ENCODE peak calls at places on chromosomes 11 and 22, in nine cellular contexts. One of them, this sample, is unnamed.

GRCh38 chr22:26134654-26135330 is 34.5 kb upstream of the SEZ6L start:
- DNase-seq in mesenchymal stem cell: no peak
- DNase-seq in PC-9: no peak
- DNase-seq in IMR-90: no peak
- DNase-seq in H9: no peak
- DNase-seq in neural progenitor cell: no peak
- DNase-seq in neuronal stem cell: no peak
- DNase-seq in GM23248: no peak
- DNase-seq in K562: no peak
- DNase-seq in this sample: no peak

GRCh38 chr11:21625982-21626381 is 566.9 kb upstream of the ANO5 start:
- DNase-seq in neuronal stem cell: no peak
- DNase-seq in PC-9: no peak
- DNase-seq in neural progenitor cell: no peak
- DNase-seq in IMR-90: no peak
- DNase-seq in GM23248: peak
- DNase-seq in H9: no peak
- DNase-seq in mesenchymal stem cell: no peak
- DNase-seq in K562: no peak
- DNase-seq in this sample: no peak

GRCh38 chr11:117333921-117334320 is 6.3 kb downstream of the CEP164 start:
- DNase-seq in GM23248: no peak
- DNase-seq in mesenchymal stem cell: no peak
- DNase-seq in IMR-90: no peak
- DNase-seq in H9: no peak
- DNase-seq in PC-9: no peak
- DNase-seq in neural progenitor cell: no peak
- DNase-seq in K562: no peak
- DNase-seq in neuronal stem cell: no peak
- DNase-seq in this sample: no peak

GRCh38 chr11:100563541-100564280 is 123.4 kb upstream of the ARHGAP42 start:
- DNase-seq in neuronal stem cell: no peak
- DNase-seq in IMR-90: peak
- DNase-seq in PC-9: no peak
- DNase-seq in mesenchymal stem cell: peak
- DNase-seq in H9: no peak
- DNase-seq in K562: no peak
- DNase-seq in neural progenitor cell: no peak
- DNase-seq in GM23248: peak
- DNase-seq in this sample: no peak

GRCh38 chr11:96334219-96334618 is 8.8 kb downstream of the MAML2 start:
- DNase-seq in H9: no peak
- DNase-seq in PC-9: no peak
- DNase-seq in K562: no peak
- DNase-seq in IMR-90: no peak
- DNase-seq in neural progenitor cell: no peak
- DNase-seq in mesenchymal stem cell: no peak
- DNase-seq in GM23248: no peak
- DNase-seq in neuronal stem cell: no peak
- DNase-seq in this sample: no peak

GRCh38 chr11:36409152-36409713 is 100.8 kb downstream of the TRAF6 start:
- DNase-seq in GM23248: no peak
- DNase-seq in K562: peak
- DNase-seq in PC-9: no peak
- DNase-seq in IMR-90: peak
- DNase-seq in H9: no peak
- DNase-seq in mesenchymal stem cell: peak
- DNase-seq in neuronal stem cell: no peak
- DNase-seq in neural progenitor cell: no peak
- DNase-seq in this sample: no peak

GRCh38 chr11:15547685-15548084 is 433.0 kb downstream of the INSC start:
- DNase-seq in K562: no peak
- DNase-seq in neural progenitor cell: peak
- DNase-seq in PC-9: no peak
- DNase-seq in mesenchymal stem cell: no peak
- DNase-seq in H9: peak
- DNase-seq in neuronal stem cell: peak
- DNase-seq in IMR-90: no peak
- DNase-seq in GM23248: no peak
- DNase-seq in this sample: no peak

GRCh38 chr11:118910309-118911112 is 15.2 kb downstream of the BCL9L start:
- DNase-seq in H9: peak
- DNase-seq in neuronal stem cell: no peak
- DNase-seq in GM23248: peak
- DNase-seq in IMR-90: peak
- DNase-seq in K562: peak
- DNase-seq in mesenchymal stem cell: peak
- DNase-seq in PC-9: peak
- DNase-seq in neural progenitor cell: peak
- DNase-seq in this sample: peak

GRCh38 chr22:46159212-46159611 is 8.9 kb downstream of the PPARA start:
- DNase-seq in H9: no peak
- DNase-seq in IMR-90: no peak
- DNase-seq in mesenchymal stem cell: no peak
- DNase-seq in PC-9: no peak
- DNase-seq in K562: no peak
- DNase-seq in neural progenitor cell: no peak
- DNase-seq in GM23248: no peak
- DNase-seq in neuronal stem cell: no peak
- DNase-seq in this sample: no peak

GRCh38 chr11:91981995-91982394 is 242.6 kb upstream of the FAT3 start:
- DNase-seq in H9: no peak
- DNase-seq in neuronal stem cell: no peak
- DNase-seq in IMR-90: peak
- DNase-seq in GM23248: peak
- DNase-seq in mesenchymal stem cell: peak
- DNase-seq in K562: no peak
- DNase-seq in PC-9: peak
- DNase-seq in neural progenitor cell: no peak
- DNase-seq in this sample: peak

GRCh38 chr22:17117890-17118289 is 3.3 kb downstream of the TMEM121B start:
- DNase-seq in H9: no peak
- DNase-seq in GM23248: no peak
- DNase-seq in PC-9: no peak
- DNase-seq in IMR-90: no peak
- DNase-seq in neural progenitor cell: no peak
- DNase-seq in K562: no peak
- DNase-seq in neuronal stem cell: no peak
- DNase-seq in mesenchymal stem cell: no peak
- DNase-seq in this sample: no peak

GRCh38 chr11:6746086-6746618 is 25.6 kb downstream of the OR2AG2 start:
- DNase-seq in GM23248: no peak
- DNase-seq in PC-9: no peak
- DNase-seq in mesenchymal stem cell: peak
- DNase-seq in K562: no peak
- DNase-seq in IMR-90: no peak
- DNase-seq in neuronal stem cell: no peak
- DNase-seq in H9: no peak
- DNase-seq in neural progenitor cell: no peak
- DNase-seq in this sample: no peak

GRCh38 chr22:50209893-50210292 is 9.1 kb downstream of the SELENOO start:
- DNase-seq in PC-9: peak
- DNase-seq in neuronal stem cell: no peak
- DNase-seq in GM23248: peak
- DNase-seq in mesenchymal stem cell: peak
- DNase-seq in H9: no peak
- DNase-seq in K562: peak
- DNase-seq in neural progenitor cell: peak
- DNase-seq in IMR-90: peak
- DNase-seq in this sample: peak

GRCh38 chr22:26702906-26703830 is 45.8 kb downstream of the MIAT start:
- DNase-seq in H9: no peak
- DNase-seq in PC-9: no peak
- DNase-seq in K562: no peak
- DNase-seq in neuronal stem cell: no peak
- DNase-seq in neural progenitor cell: no peak
- DNase-seq in GM23248: peak
- DNase-seq in IMR-90: peak
- DNase-seq in mesenchymal stem cell: no peak
- DNase-seq in this sample: peak

DNA sequence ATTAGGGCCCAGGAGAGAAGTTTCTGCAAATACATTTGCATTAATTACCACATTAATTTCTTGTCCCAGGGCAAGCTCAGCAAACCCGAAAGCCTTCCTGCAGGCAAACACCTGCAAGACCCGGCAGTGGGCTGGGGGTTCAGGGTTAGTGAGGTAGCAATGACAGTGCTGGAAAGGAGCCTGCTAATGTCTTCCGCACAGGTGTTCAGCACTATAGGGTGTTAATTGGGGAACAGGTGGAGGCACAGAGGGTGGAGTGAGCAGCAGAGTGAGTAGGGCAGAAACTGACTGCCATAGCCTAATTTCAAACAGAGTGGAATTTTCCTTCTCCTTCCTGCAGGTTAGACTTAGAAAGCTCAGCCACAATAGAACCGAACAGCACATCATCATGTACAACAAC is 50.9 kb upstream of the UBASH3B start:
- DNase-seq in mesenchymal stem cell: no peak
- DNase-seq in neuronal stem cell: no peak
- DNase-seq in IMR-90: no peak
- DNase-seq in GM23248: no peak
- DNase-seq in H9: no peak
- DNase-seq in K562: no peak
- DNase-seq in neural progenitor cell: no peak
- DNase-seq in PC-9: no peak
- DNase-seq in this sample: no peak
- H3K4me2 ChIP-seq in mesenchymal stem cell: no peak
- H3K4me2 ChIP-seq in neuronal stem cell: no peak
- H3K4me2 ChIP-seq in IMR-90: no peak
- H3K4me2 ChIP-seq in GM23248: no peak
- H3K4me2 ChIP-seq in H9: no peak
- H3K4me2 ChIP-seq in K562: no peak
- H3K4me2 ChIP-seq in neural progenitor cell: no peak
- H3K4me2 ChIP-seq in PC-9: no peak
- H3K4me2 ChIP-seq in this sample: no peak

DNA sequence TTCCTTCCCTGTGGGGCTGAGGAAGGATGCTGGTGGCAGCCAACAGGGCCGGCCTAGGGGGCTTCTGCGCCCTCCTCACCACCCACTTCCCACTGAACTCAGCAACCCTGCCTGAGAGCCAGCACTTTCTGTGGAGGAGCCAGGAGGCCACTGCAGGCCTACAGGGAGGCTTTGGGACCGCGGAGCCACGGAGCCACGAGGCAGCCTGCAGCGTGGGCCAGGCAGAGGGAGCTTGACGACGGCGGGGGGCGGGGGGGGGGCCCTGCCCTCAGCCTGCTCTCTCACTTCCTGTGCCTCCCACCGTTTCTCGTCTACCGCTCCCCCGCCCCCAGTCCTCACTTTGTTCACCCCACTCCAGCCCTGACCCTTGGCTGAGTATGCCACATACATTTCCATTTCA is 73.7 kb upstream of the LMO1 start:
- DNase-seq in neuronal stem cell: no peak
- DNase-seq in IMR-90: no peak
- DNase-seq in neural progenitor cell: no peak
- DNase-seq in K562: no peak
- DNase-seq in mesenchymal stem cell: no peak
- DNase-seq in GM23248: no peak
- DNase-seq in PC-9: no peak
- DNase-seq in H9: no peak
- DNase-seq in this sample: no peak
- H3K4me2 ChIP-seq in neuronal stem cell: no peak
- H3K4me2 ChIP-seq in IMR-90: no peak
- H3K4me2 ChIP-seq in neural progenitor cell: no peak
- H3K4me2 ChIP-seq in K562: no peak
- H3K4me2 ChIP-seq in mesenchymal stem cell: no peak
- H3K4me2 ChIP-seq in GM23248: no peak
- H3K4me2 ChIP-seq in PC-9: peak
- H3K4me2 ChIP-seq in H9: no peak
- H3K4me2 ChIP-seq in this sample: no peak

GRCh38 chr11:395866-396265 is 1.9 kb downstream of the PKP3 start:
- DNase-seq in H9: no peak
- DNase-seq in K562: no peak
- DNase-seq in IMR-90: no peak
- DNase-seq in PC-9: no peak
- DNase-seq in neural progenitor cell: no peak
- DNase-seq in GM23248: peak
- DNase-seq in neuronal stem cell: no peak
- DNase-seq in mesenchymal stem cell: no peak
- DNase-seq in this sample: no peak

GRCh38 chr11:394034-394857 is at the start of gene PKP3:
- DNase-seq in neural progenitor cell: peak
- DNase-seq in IMR-90: peak
- DNase-seq in H9: peak
- DNase-seq in mesenchymal stem cell: peak
- DNase-seq in K562: peak
- DNase-seq in GM23248: peak
- DNase-seq in PC-9: peak
- DNase-seq in neuronal stem cell: no peak
- DNase-seq in this sample: peak

GRCh38 chr11:396948-397548 is 3.0 kb downstream of the PKP3 start:
- DNase-seq in H9: no peak
- DNase-seq in neural progenitor cell: no peak
- DNase-seq in IMR-90: peak
- DNase-seq in PC-9: no peak
- DNase-seq in mesenchymal stem cell: no peak
- DNase-seq in GM23248: peak
- DNase-seq in K562: no peak
- DNase-seq in neuronal stem cell: no peak
- DNase-seq in this sample: no peak

GRCh38 chr11:394858-395655 is 1.0 kb downstream of the PKP3 start:
- DNase-seq in neural progenitor cell: no peak
- DNase-seq in PC-9: no peak
- DNase-seq in IMR-90: no peak
- DNase-seq in K562: no peak
- DNase-seq in H9: no peak
- DNase-seq in mesenchymal stem cell: no peak
- DNase-seq in GM23248: no peak
- DNase-seq in neuronal stem cell: no peak
- DNase-seq in this sample: no peak

DNA sequence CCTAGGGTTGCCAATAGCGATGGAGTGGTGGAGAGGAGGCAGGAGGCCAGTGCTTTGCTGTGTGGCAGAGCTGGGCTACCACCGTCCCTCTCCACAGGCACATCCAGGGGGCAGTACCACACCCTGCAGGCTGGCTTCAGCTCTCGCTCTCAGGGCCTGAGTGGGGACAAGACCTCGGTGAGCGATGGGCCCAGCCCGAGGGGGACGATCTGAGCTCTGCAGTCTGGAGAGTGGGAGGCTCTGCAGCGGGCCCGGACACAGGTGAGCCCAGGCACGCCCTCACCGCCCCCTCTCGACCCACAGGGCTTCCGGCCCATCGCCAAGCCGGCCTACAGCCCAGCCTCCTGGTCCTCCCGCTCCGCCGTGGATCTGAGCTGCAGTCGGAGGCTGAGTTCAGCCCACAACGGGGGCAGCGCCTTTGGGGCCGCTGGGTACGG is 2.5 kb downstream of the PKP3 start:
- DNase-seq in neural progenitor cell: no peak
- DNase-seq in H9: no peak
- DNase-seq in PC-9: no peak
- DNase-seq in mesenchymal stem cell: peak
- DNase-seq in GM23248: peak
- DNase-seq in K562: no peak
- DNase-seq in neuronal stem cell: no peak
- DNase-seq in IMR-90: no peak
- DNase-seq in this sample: no peak
- H3K4me2 ChIP-seq in neural progenitor cell: no peak
- H3K4me2 ChIP-seq in H9: no peak
- H3K4me2 ChIP-seq in PC-9: no peak
- H3K4me2 ChIP-seq in mesenchymal stem cell: no peak
- H3K4me2 ChIP-seq in GM23248: no peak
- H3K4me2 ChIP-seq in K562: no peak
- H3K4me2 ChIP-seq in neuronal stem cell: no peak
- H3K4me2 ChIP-seq in IMR-90: no peak
- H3K4me2 ChIP-seq in this sample: peak

GRCh38 chr22:30241576-30242371 is 4.8 kb downstream of the LIF start:
- DNase-seq in neural progenitor cell: no peak
- DNase-seq in PC-9: no peak
- DNase-seq in GM23248: no peak
- DNase-seq in neuronal stem cell: no peak
- DNase-seq in H9: no peak
- DNase-seq in IMR-90: peak
- DNase-seq in K562: no peak
- DNase-seq in mesenchymal stem cell: no peak
- DNase-seq in this sample: no peak
- H3K4me2 ChIP-seq in neural progenitor cell: no peak
- H3K4me2 ChIP-seq in PC-9: no peak
- H3K4me2 ChIP-seq in GM23248: no peak
- H3K4me2 ChIP-seq in neuronal stem cell: peak
- H3K4me2 ChIP-seq in H9: no peak
- H3K4me2 ChIP-seq in IMR-90: peak
- H3K4me2 ChIP-seq in K562: no peak
- H3K4me2 ChIP-seq in mesenchymal stem cell: peak
- H3K4me2 ChIP-seq in this sample: no peak